ENCODE peak calls at places on chromosomes 2 and 18, in seven cellular contexts. S, A, V, G, W, O and Q are unnamed samples.
A peak's percentile ranks its signal among the peaks of the same experiment; 100 is the strongest.

GRCh38 chr2:105373344-105373781 is 25.5 kb downstream of the FHL2 start:
- DNase-seq in S (peak; percentile 46), W (no peak), A (no peak), O (peak; percentile 61), V (peak; percentile 90), G (no peak), Q (no peak)

GRCh38 chr2:227908266-227909054 is 37.0 kb downstream of the DAW1 start:
- DNase-seq in S (peak; percentile 39), G (no peak), V (no peak), W (peak; percentile 87), O (no peak), A (no peak), Q (no peak)

GRCh38 chr2:88834866-88835265 is 143.4 kb downstream of the RPIA start:
- DNase-seq in S (no peak), A (no peak), W (no peak), O (no peak), V (no peak), G (no peak), Q (no peak)

GRCh38 chr2:215833531-215834162 is 179.7 kb downstream of the MREG start:
- DNase-seq in G (no peak), A (peak; percentile 69), O (no peak), S (peak; percentile 24), W (peak; percentile 53), V (no peak), Q (peak; percentile 45)

GRCh38 chr2:120709608-120710041 is 26.0 kb upstream of the GLI2 start:
- DNase-seq in O (no peak), S (no peak), A (no peak), V (no peak), W (no peak), G (no peak), Q (no peak)

GRCh38 chr2:48483916-48484315 is 46.0 kb upstream of the STON1 start:
- DNase-seq in W (no peak), G (no peak), V (no peak), O (no peak), A (no peak), S (no peak), Q (no peak)

GRCh38 chr2:106147159-106147558 is 46.9 kb downstream of the UXS1 start:
- DNase-seq in A (peak; percentile 76), V (no peak), G (no peak), S (peak; percentile 70), O (no peak), W (peak; percentile 60), Q (no peak)

GRCh38 chr2:168353251-168353650 is 102.8 kb upstream of the CERS6 start:
- DNase-seq in A (no peak), S (no peak), V (no peak), G (no peak), O (no peak), W (no peak), Q (no peak)

GRCh38 chr2:55616509-55617159 is 788 bp downstream of the PPP4R3B start:
- DNase-seq in V (no peak), A (peak; percentile 28), O (no peak), S (peak; percentile 76), W (peak; percentile 85), G (peak; percentile 37), Q (peak; percentile 58)

GRCh38 chr2:165745916-165746315 is 48.1 kb downstream of the GALNT3 start:
- DNase-seq in G (no peak), O (no peak), A (peak; percentile 65), W (no peak), V (no peak), S (peak; percentile 41), Q (no peak)

GRCh38 chr2:30721241-30721640 is 86.0 kb downstream of the CAPN13 start:
- DNase-seq in S (no peak), W (no peak), A (no peak), G (no peak), O (no peak), V (peak; percentile 35), Q (no peak)

GRCh38 chr2:217905906-217906305 is 96.9 kb downstream of the TNS1 start:
- DNase-seq in V (no peak), G (no peak), A (no peak), S (no peak), W (no peak), O (peak; percentile 62), Q (no peak)

GRCh38 chr18:31929273-31929672 is 13.7 kb downstream of the TRAPPC8 start:
- DNase-seq in W (peak; percentile 7), S (no peak), G (no peak), O (no peak), V (no peak), A (no peak), Q (no peak)

GRCh38 chr18:36127866-36128845 is 984 bp downstream of the SLC39A6 start:
- DNase-seq in V (no peak), S (peak; percentile 65), O (no peak), G (no peak), W (peak; percentile 80), A (no peak), Q (no peak)

GRCh38 chr2:108244667-108245414 is 5.1 kb downstream of the SULT1C3 start:
- DNase-seq in O (no peak), A (no peak), S (no peak), G (no peak), V (no peak), W (no peak), Q (no peak)

GRCh38 chr2:24459224-24459799 is 31.7 kb upstream of the NCOA1 start:
- DNase-seq in G (no peak), S (no peak), O (no peak), A (no peak), W (no peak), V (no peak), Q (no peak)

GRCh38 chr18:36850527-36851201 is 21.7 kb downstream of the KIAA1328 start:
- DNase-seq in A (peak; percentile 65), V (no peak), W (peak; percentile 91), G (no peak), O (no peak), S (peak; percentile 96), Q (no peak)

GRCh38 chr18:42617086-42617725 is 498.3 kb downstream of the RIT2 start:
- DNase-seq in O (no peak), V (no peak), S (no peak), A (no peak), W (no peak), G (no peak), Q (no peak)

GRCh38 chr2:190501231-190501630 is 33.3 kb downstream of the NEMP2 start:
- DNase-seq in G (no peak), S (no peak), W (no peak), O (no peak), V (no peak), A (no peak), Q (no peak)

GRCh38 chr2:190501702-190502407 is 32.7 kb downstream of the NEMP2 start:
- DNase-seq in V (no peak), A (no peak), G (no peak), S (peak; percentile 12), W (no peak), O (no peak), Q (no peak)

GRCh38 chr2:190499273-190499672 is 35.2 kb downstream of the NEMP2 start:
- DNase-seq in O (no peak), W (no peak), G (no peak), A (no peak), S (no peak), V (no peak), Q (no peak)

GRCh38 chr2:190497428-190497827 is 37.1 kb downstream of the NEMP2 start:
- DNase-seq in V (no peak), O (no peak), S (peak; percentile 5), A (no peak), W (peak; percentile 92), G (no peak), Q (peak; percentile 53)

GRCh38 chr2:190499976-190500588 is 34.4 kb downstream of the NEMP2 start:
- DNase-seq in A (no peak), V (no peak), W (no peak), O (no peak), S (no peak), G (no peak), Q (no peak)
- H3K4me3 ChIP-seq in A (no peak overlapping the region), V (no peak overlapping the region), W (no peak overlapping the region), O (no peak overlapping the region), S (no peak overlapping the region), G (no peak overlapping the region), Q (no peak overlapping the region)

DNA sequence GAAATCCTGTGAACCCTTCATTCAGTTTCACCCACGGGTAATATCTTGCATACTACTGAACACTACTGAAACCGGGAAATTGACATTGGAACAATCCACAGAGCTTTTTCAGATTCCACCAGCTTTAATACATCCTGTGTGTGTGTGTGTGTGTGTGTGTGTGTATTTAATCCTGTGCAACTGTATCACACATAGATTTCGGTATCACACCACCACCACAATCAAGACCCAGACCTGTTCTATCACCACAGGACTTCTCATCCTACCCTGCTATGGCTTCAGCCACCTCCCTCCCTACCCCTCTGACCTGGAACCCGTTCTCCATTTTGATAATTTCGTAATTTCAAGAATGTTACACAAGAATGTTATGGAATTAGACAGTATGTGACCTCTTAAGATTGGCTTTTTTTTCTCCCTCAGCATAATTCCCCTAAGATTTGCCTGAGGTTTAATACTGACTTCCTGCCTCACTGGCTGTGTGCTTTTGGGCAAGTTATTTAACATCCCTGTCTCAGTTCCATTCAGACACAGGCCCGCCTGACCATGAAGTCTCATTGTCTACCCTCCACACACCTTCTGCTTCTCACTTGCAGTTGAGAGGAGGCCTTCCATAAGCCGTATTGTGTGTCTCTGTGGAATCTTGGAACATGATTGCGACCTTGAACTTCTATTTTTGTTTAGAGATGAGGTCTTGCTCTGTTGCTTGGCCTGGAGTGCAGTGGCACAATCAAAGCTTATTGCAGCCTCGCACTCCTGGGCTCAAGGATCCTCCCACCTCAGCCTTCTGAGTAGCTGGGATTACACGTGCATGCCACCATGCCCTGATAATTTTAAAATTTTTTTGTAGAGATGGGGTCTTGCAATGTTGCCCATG is 14.4 kb upstream of the TMEM131 start:
- DNase-seq in V (no peak), O (no peak), W (peak; percentile 33), A (no peak), G (no peak), S (no peak), Q (no peak)
- H3K4me3 ChIP-seq in V (no peak overlapping the region), O (no peak overlapping the region), W (no peak overlapping the region), A (no peak overlapping the region), G (no peak overlapping the region), S (no peak overlapping the region), Q (no peak overlapping the region)

GRCh38 chr18:58370662-58371061 is 258.2 kb downstream of the ALPK2 start:
- DNase-seq in V (no peak), A (no peak), G (no peak), S (no peak), O (no peak), W (no peak), Q (no peak)
- H3K4me3 ChIP-seq in V (no peak overlapping the region), A (no peak overlapping the region), G (no peak overlapping the region), S (no peak overlapping the region), O (no peak overlapping the region), W (no peak overlapping the region), Q (no peak overlapping the region)

DNA sequence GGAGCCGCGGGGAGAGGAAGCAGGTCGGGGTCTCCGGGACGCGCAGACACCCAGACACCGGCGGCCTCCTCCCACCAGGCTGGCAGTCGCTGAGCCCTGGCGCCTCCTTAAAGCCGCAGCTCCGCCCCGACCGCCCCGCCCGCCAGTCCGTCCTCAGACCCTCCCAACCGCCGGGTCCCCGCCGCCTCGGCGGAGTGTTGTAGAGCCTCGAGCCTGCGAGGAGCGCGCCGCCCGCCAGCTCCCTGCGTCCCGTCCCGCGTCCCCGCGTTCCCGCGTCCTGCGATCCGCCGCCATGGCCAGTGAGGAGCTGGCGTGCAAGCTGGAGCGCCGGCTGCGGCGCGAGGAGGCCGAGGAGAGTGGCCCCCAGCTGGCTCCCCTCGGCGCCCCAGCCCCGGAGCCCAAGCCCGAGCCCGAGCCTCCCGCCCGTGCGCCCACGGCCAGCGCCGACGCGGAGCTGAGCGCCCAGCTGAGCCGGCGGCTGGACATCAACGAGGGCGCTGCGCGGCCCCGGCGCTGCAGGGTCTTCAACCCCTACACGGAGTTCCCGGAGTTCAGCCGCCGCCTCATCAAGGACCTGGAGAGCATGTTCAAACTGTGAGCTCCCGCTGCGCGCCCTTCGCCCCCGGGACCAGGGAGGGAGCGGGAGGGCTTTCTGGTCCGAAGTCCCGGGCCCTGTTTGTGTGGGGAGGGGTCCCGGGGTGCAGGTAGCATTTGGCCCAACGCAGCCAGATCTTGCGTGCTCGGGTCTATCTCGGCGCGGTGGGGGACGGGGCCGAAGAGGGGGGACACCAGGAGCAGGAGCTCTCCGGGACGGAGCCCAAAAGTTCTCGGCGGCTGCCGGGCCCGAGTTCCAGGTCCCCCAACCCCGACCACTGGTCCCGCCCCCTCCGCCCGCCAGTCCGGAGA is at the start of gene EFHD1:
- DNase-seq in S (peak; percentile 50), O (peak; percentile 91), V (peak; percentile 91), G (peak; percentile 64), A (peak; percentile 31), W (peak; percentile 86), Q (peak; percentile 67)
- H3K4me3 ChIP-seq in S (peak within 1 kb of the TSS; percentile 64), O (peak within 1 kb of the TSS; percentile 89), V (peak within 1 kb of the TSS; percentile 56), G (peak within 1 kb of the TSS; percentile 47), A (peak within 1 kb of the TSS; percentile 50), W (peak within 1 kb of the TSS; percentile 80), Q (peak within 1 kb of the TSS; percentile 57)